ENCODE peak calls at places on chromosomes 5 and 9, in five cellular contexts. H, B, U, R and J are unnamed samples.

GRCh38 chr9:114275246-114275994 is 47.5 kb upstream of the ORM1 start:
- DNase-seq in H (no peak), B (peak; percentile 43), U (no peak), R (no peak), J (no peak)

GRCh38 chr5:169647566-169647965 is 10.5 kb downstream of the DOCK2 start:
- DNase-seq in H (no peak), B (no peak), U (no peak), R (no peak), J (no peak)

GRCh38 chr5:159051431-159052281 is 48.1 kb downstream of the EBF1 start:
- DNase-seq in H (peak; percentile 24), B (peak; percentile 67), U (no peak), R (no peak), J (no peak)

GRCh38 chr9:132288956-132289355 is 65.8 kb downstream of the SETX start:
- DNase-seq in H (no peak), B (no peak), U (no peak), R (no peak), J (no peak)

GRCh38 chr5:138974227-138975063 is 99.3 kb upstream of the LRRTM2 start:
- DNase-seq in H (no peak), B (no peak), U (no peak), R (no peak), J (no peak)

GRCh38 chr5:157530226-157530972 is 45.2 kb downstream of the ADAM19 start:
- DNase-seq in H (no peak), B (no peak), U (no peak), R (no peak), J (no peak)

GRCh38 chr5:41410737-41411136 is 99.7 kb downstream of the PLCXD3 start:
- DNase-seq in H (no peak), B (no peak), U (no peak), R (no peak), J (no peak)

GRCh38 chr5:67680109-67680508 is 483.5 kb upstream of the CD180 start:
- DNase-seq in H (no peak), B (no peak), U (no peak), R (no peak), J (no peak)

GRCh38 chr5:78958672-78959410 is 26.3 kb downstream of the ARSB start:
- DNase-seq in H (no peak), B (no peak), U (no peak), R (no peak), J (no peak)

GRCh38 chr5:98308231-98308630 is 465.2 kb upstream of the RGMB start:
- DNase-seq in H (no peak), B (no peak), U (no peak), R (no peak), J (no peak)

GRCh38 chr5:80745490-80745889 is 90.7 kb upstream of the DHFR start:
- DNase-seq in H (no peak), B (no peak), U (no peak), R (no peak), J (no peak)

GRCh38 chr5:6632324-6632930 is 417 bp downstream of the NSUN2 start:
- DNase-seq in H (no peak), B (no peak), U (no peak), R (no peak), J (no peak)

GRCh38 chr9:80842383-80842782 is 847.0 kb downstream of the TLE1 start:
- DNase-seq in H (no peak), B (no peak), U (no peak), R (peak; percentile 4), J (no peak)

GRCh38 chr5:130797303-130797702 is 367.8 kb downstream of the HINT1 start:
- DNase-seq in H (no peak), B (no peak), U (no peak), R (no peak), J (no peak)

GRCh38 chr9:15578719-15579118 is 25.9 kb downstream of the CCDC171 start:
- DNase-seq in H (no peak), B (no peak), U (no peak), R (no peak), J (no peak)